ENCODE peak calls at places on chromosomes 7 and 10, in four cellular contexts. C is GM10248, G is AG09319, E is fibroblast of the aortic adventitia. P is an unnamed sample.

GRCh38 chr7:39433550-39433949 is 132.7 kb upstream of the YAE1 start:
- DNase-seq in C (no peak), G (no peak), E (no peak), P (no peak)

GRCh38 chr7:65983965-65984654 is 2.1 kb upstream of the GUSB start:
- DNase-seq in C (no peak), G (no peak), E (no peak), P (peak; percentile 81)

GRCh38 chr7:33805630-33806233 is 99.6 kb upstream of the BMPER start:
- DNase-seq in C (no peak), G (no peak), E (peak; percentile 92), P (peak; percentile 62)

GRCh38 chr7:3309140-3309539 is 8.1 kb downstream of the SDK1 start:
- DNase-seq in C (no peak), G (no peak), E (no peak), P (peak; percentile 55)

GRCh38 chr7:100585511-100586265 is at the start of gene LRCH4:
- DNase-seq in C (peak; percentile 77), G (no peak), E (no peak), P (peak; percentile 54)

GRCh38 chr10:11263039-11263345 is 245.3 kb downstream of the CELF2 start:
- DNase-seq in C (no peak), G (no peak), E (no peak), P (no peak)

GRCh38 chr10:35563266-35563891 is 41.8 kb upstream of the GJD4 start:
- DNase-seq in C (peak; percentile 69), G (peak; percentile 8), E (peak; percentile 85), P (peak; percentile 79)

GRCh38 chr10:124646483-124647352 is 97.5 kb downstream of the FAM53B start:
- DNase-seq in C (no peak), G (peak; percentile 54), E (peak; percentile 93), P (peak; percentile 41)

GRCh38 chr7:31071316-31071715 is 19.2 kb downstream of the ADCYAP1R1 start:
- DNase-seq in C (no peak), G (no peak), E (no peak), P (no peak)

GRCh38 chr7:150737265-150738055 is at the start of gene GIMAP5:
- DNase-seq in C (no peak), G (no peak), E (no peak), P (no peak)

GRCh38 chr10:68560201-68560915 is at the start of gene TET1:
- DNase-seq in C (peak; percentile 31), G (no peak), E (peak; percentile 62), P (peak; percentile 39)

GRCh38 chr10:62817120-62817762 is 1.1 kb upstream of the EGR2 start:
- DNase-seq in C (peak; percentile 61), G (no peak), E (no peak), P (peak; percentile 45)

GRCh38 chr7:2118630-2119190 is 114.0 kb downstream of the MAD1L1 start:
- DNase-seq in C (no peak), G (no peak), E (no peak), P (no peak)

GRCh38 chr10:11108356-11108755 is 90.7 kb downstream of the CELF2 start:
- DNase-seq in C (no peak), G (no peak), E (no peak), P (no peak)

GRCh38 chr7:55078465-55079372 is 59.9 kb downstream of the EGFR start:
- DNase-seq in C (peak; percentile 49), G (no peak), E (no peak), P (no peak)

GRCh38 chr7:132279718-132280117 is 296.6 kb downstream of the PLXNA4 start:
- DNase-seq in C (no peak), G (no peak), E (no peak), P (no peak)

GRCh38 chr7:24075426-24075810 is 208.6 kb upstream of the NPY start:
- DNase-seq in C (no peak), G (no peak), E (no peak), P (peak; percentile 18)

GRCh38 chr7:85234746-85235145 is 47.9 kb upstream of the SEMA3D start:
- DNase-seq in C (no peak), G (no peak), E (no peak), P (no peak)

GRCh38 chr7:93175219-93175618 is 27.0 kb upstream of the SAMD9L start:
- DNase-seq in C (no peak), G (no peak), E (no peak), P (no peak)
- TF ChIP-seq CTCF in C (no peak), G (no peak), E (peak; percentile 3), P (no peak)

GRCh38 chr10:88565072-88565471 is 18.0 kb downstream of the RNLS start:
- DNase-seq in C (peak; percentile 24), G (no peak), E (peak; percentile 76), P (peak; percentile 35)
- TF ChIP-seq CTCF in C (peak; percentile 40), G (peak; percentile 39), E (peak; percentile 50), P (peak; percentile 48)

DNA sequence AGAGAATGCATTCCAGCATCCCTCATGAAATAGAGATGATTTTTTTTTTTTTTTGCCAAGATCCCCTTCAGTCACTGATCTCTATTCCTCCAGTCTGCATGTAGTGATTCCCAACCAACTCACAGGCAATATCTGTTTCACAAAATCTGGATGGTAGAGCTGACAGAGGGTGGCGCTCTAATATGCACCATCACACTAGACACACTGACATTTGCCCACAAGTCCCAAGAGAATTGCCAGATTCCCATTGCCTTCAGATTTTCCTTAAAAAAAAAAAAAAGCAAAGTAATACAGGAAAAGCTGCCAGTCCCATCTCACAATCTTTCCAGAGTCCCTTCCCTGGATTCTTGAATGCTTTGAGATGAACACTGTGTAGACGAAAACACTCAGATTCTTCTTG is 301.0 kb downstream of the SORCS1 start:
- DNase-seq in C (no peak), G (no peak), E (no peak), P (no peak)
- TF ChIP-seq CTCF in C (peak; percentile 9), G (no peak), E (no peak), P (no peak)

DNA sequence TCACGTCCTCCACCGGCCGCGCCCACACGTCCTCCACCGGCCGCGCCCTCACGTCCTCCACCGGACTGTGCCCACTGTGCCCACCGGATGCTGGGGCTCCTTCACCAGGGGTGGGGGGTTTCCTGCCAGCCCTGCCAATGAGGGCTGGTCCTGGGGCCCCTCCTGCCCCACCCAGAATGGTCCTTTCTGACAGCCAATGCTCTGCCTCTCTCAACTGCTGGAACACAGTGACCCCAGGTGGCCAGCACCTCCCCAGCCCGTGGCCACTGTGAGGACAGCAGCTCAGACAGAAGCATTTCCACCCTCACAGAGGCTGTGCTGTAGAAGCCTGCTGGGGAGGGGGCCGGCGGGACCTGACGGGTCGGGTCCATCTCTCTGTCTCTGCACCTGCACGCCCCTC is 90.1 kb upstream of the DNAAF5 start:
- DNase-seq in C (no peak), G (no peak), E (peak; percentile 5), P (peak; percentile 10)
- TF ChIP-seq CTCF in C (peak; percentile 41), G (peak; percentile 34), E (peak; percentile 36), P (no peak)

GRCh38 chr10:76902949-76903348 is 734.7 kb downstream of the KCNMA1 start:
- DNase-seq in C (no peak), G (no peak), E (peak; percentile 25), P (peak; percentile 36)
- TF ChIP-seq CTCF in C (no peak), G (no peak), E (peak; percentile 25), P (peak; percentile 9)

GRCh38 chr7:105012503-105013282 is 1.3 kb upstream of the KMT2E start:
- DNase-seq in C (peak; percentile 96), G (peak; percentile 98), E (peak; percentile 98), P (peak; percentile 98)

GRCh38 chr7:105015631-105015965 is 1.6 kb downstream of the KMT2E start:
- DNase-seq in C (no peak), G (no peak), E (no peak), P (peak; percentile 54)

GRCh38 chr7:105014725-105015630 is 973 bp downstream of the KMT2E start:
- DNase-seq in C (peak; percentile 30), G (no peak), E (peak; percentile 42), P (peak; percentile 70)

GRCh38 chr7:105013283-105013817 is 655 bp upstream of the KMT2E start:
- DNase-seq in C (peak; percentile 85), G (peak; percentile 93), E (peak; percentile 96), P (peak; percentile 95)

GRCh38 chr7:105013818-105014724 is at the start of gene KMT2E:
- DNase-seq in C (peak; percentile 80), G (peak; percentile 66), E (peak; percentile 81), P (peak; percentile 80)
- TF ChIP-seq CTCF in C (no peak), G (no peak), E (no peak), P (no peak)

DNA sequence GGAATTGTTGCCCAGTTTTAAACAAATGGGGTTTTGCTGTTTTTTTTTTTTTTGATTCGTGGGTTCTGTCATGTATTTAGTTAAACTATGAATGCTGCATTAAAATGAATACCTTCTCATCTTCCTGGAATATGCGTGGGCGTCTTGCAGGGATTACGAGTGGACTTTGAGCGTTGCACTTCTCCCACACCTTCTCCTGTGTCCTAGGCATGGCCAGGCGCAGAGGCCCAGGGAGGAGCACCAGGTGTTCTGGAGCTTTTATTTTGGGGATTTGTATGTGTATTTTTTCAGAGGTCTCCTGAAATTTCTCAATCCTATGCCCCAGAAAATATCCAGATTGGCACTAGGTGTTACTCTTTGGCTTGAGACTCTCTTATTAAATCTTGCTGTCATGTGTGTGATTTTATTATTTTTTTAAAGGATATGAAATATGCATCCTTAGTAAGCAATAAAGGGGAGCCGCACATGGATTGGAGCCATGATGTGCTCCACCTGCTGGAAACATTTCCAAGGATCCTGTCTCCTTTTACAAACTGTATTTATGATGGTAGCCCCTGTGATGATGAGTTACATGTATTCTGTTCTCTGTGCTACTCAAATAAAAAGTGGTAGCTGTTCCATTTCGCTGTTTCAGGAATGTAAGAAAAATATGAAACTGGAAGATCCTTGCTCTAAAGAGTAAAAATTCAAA is 482.2 kb upstream of the KLF6 start:
- DNase-seq in C (no peak), G (no peak), E (no peak), P (peak; percentile 34)
- TF ChIP-seq CTCF in C (no peak), G (no peak), E (no peak), P (peak; percentile 21)

DNA sequence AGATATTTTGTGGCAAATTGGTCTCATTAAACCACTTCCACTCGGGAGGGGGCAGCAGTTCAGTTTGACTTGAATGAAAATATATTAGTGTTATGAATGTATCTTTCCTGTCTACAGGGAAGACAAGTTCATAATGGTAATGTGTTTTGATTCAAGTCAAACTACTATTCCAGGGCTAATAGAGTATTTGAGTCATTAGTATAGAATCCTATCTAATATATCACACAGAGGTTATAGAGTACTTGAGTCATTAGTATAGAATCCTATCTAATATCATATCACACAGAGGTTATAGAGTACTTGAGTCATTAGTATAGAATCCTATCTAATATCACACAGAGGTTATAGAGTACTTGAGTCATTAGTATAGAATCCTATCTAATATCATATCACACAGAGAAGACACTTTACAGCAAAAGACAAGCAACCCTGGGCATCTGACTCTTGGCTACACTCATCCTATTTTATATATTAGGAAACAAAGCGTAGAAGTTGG is 199.7 kb upstream of the MAGI2 start:
- DNase-seq in C (no peak), G (no peak), E (no peak), P (no peak)
- TF ChIP-seq CTCF in C (no peak), G (no peak), E (no peak), P (no peak)